ENCODE peak calls at places on chromosomes 5 and 9, in four cellular contexts. S, T, M and C are unnamed samples.

GRCh38 chr9:72428329-72428728 is 63.3 kb upstream of the ZFAND5 start:
- DNase-seq in T (no peak), M (no peak), S (no peak), C (no peak)

GRCh38 chr5:170070556-170071412 is 34.9 kb upstream of the FOXI1 start:
- DNase-seq in S (no peak), M (no peak), T (peak; percentile 80), C (peak; percentile 83)

GRCh38 chr9:127739614-127740322 is 4.7 kb upstream of the TOR2A start:
- DNase-seq in T (no peak), S (no peak), M (no peak), C (no peak)

GRCh38 chr5:168656633-168657032 is 77.5 kb upstream of the PANK3 start:
- DNase-seq in S (no peak), M (no peak), T (no peak), C (no peak)

GRCh38 chr9:89872426-89872912 is 267.7 kb downstream of the GADD45G start:
- DNase-seq in T (no peak), M (no peak), S (no peak), C (no peak)

GRCh38 chr5:140965905-140966292 is 377 bp upstream of the PCDHAC2 start:
- DNase-seq in T (no peak), M (no peak), S (no peak), C (no peak)

GRCh38 chr9:114450833-114451706 is 54.2 kb downstream of the WHRN start:
- DNase-seq in S (peak; percentile 11), T (no peak), M (no peak), C (no peak)

GRCh38 chr9:89359018-89359417 is 40.7 kb downstream of the SECISBP2 start:
- DNase-seq in T (no peak), M (no peak), S (no peak), C (no peak)

GRCh38 chr5:180173198-180173544 is 35.8 kb downstream of the RASGEF1C start:
- DNase-seq in T (no peak), M (no peak), S (no peak), C (no peak)

GRCh38 chr9:4553951-4554381 is 63.7 kb downstream of the SLC1A1 start:
- DNase-seq in T (no peak), S (no peak), M (no peak), C (no peak)

GRCh38 chr5:120926471-120926870 is 462.4 kb downstream of the PRR16 start:
- DNase-seq in M (no peak), T (no peak), S (no peak), C (no peak)

GRCh38 chr9:137078701-137079400 is 1.5 kb downstream of the UAP1L1 start:
- DNase-seq in S (no peak), M (no peak), T (no peak), C (peak; percentile 58)

GRCh38 chr5:157484768-157485167 is 24.8 kb downstream of the NIPAL4 start:
- DNase-seq in S (no peak), M (peak; percentile 38), T (no peak), C (no peak)

GRCh38 chr5:141484499-141485304 is at the start of gene PCDHGC4:
- DNase-seq in S (no peak), M (no peak), T (no peak), C (peak; percentile 84)

GRCh38 chr9:89941875-89942274 is 337.1 kb downstream of the GADD45G start:
- DNase-seq in S (no peak), T (no peak), M (no peak), C (no peak)

GRCh38 chr9:115263731-115264130 is 145.8 kb upstream of the TNC start:
- DNase-seq in T (no peak), M (no peak), S (no peak), C (no peak)

GRCh38 chr5:139403418-139403786 is 487 bp downstream of the SPATA24 start:
- DNase-seq in T (no peak), S (no peak), M (no peak), C (no peak)

GRCh38 chr5:168969341-168969863 is 331.5 kb downstream of the SLIT3 start:
- DNase-seq in S (no peak), T (no peak), M (no peak), C (no peak)

GRCh38 chr5:11322133-11322532 is 561.1 kb upstream of the DAP start:
- DNase-seq in M (no peak), T (no peak), S (no peak), C (no peak)

GRCh38 chr5:14131855-14132503 is 11.2 kb upstream of the TRIO start:
- DNase-seq in S (no peak), M (peak; percentile 28), T (no peak), C (no peak)

GRCh38 chr9:104817437-104817836 is 53.5 kb downstream of the NIPSNAP3B start:
- DNase-seq in M (no peak), S (no peak), T (no peak), C (no peak)

GRCh38 chr5:115337882-115338281 is 41.4 kb upstream of the CCDC112 start:
- DNase-seq in T (no peak), S (no peak), M (peak; percentile 30), C (no peak)

DNA sequence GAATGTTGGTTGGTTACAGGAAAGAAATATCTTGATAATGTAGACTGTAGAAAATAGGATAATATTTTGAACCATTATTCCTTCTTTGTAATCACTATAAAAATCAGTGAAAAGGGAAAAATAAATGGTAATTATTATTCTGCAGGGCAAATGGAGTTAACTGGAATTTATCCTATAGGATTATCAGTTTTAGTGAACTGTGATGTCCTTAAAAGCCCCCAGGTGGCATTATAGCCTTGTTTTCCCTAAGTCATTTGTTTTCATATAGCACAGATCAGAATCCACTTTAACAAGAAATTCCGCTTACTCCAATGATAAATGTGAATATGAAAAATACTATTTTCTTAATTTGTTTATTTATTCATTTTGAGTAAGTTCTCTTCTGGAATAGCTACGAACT is 26.2 kb upstream of the WDR41 start:
- DNase-seq in T (no peak), S (no peak), M (peak; percentile 18), C (no peak)
- TF ChIP-seq ETV6 in T (no peak), S (no peak), M (no peak), C (no peak)

GRCh38 chr5:72951850-72952468 is 3.9 kb upstream of the FCHO2 start:
- DNase-seq in T (no peak), S (no peak), M (no peak), C (no peak)

GRCh38 chr5:72943307-72943706 is 12.5 kb upstream of the FCHO2 start:
- DNase-seq in S (no peak), M (no peak), T (no peak), C (no peak)

GRCh38 chr5:72949481-72949880 is 6.4 kb upstream of the FCHO2 start:
- DNase-seq in S (no peak), T (no peak), M (no peak), C (no peak)

DNA sequence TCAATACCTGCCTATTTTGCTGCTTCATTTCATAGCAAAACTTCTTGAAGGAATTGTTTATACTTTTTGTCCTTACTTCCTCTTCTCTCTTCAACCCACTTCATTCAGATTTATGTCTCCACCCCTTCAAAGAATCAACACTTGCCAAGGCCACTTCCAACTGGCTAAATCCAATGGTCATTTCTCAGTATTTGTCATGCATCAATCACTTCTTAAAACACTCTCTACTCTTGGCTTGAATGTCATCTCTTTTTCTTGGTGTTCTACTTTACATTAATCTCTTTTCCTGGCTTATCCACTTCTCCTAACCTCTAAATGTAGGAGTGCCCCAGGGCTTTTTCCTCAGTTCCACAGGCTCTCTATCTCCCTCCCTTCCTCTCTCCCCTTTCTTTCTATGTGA is 8.3 kb upstream of the FCHO2 start:
- DNase-seq in M (no peak), S (no peak), T (no peak), C (no peak)
- TF ChIP-seq ETV6 in M (no peak), S (no peak), T (no peak), C (no peak)

GRCh38 chr5:172498431-172499129 is 44.3 kb upstream of the SH3PXD2B start:
- DNase-seq in S (no peak), M (no peak), T (no peak), C (no peak)
- TF ChIP-seq ETV6 in S (no peak), M (no peak), T (no peak), C (no peak)

GRCh38 chr5:62130107-62130506 is 175.9 kb upstream of the KIF2A start:
- DNase-seq in M (no peak), S (no peak), T (no peak), C (no peak)

GRCh38 chr5:62132279-62132678 is 173.7 kb upstream of the KIF2A start:
- DNase-seq in M (no peak), S (no peak), T (no peak), C (no peak)

GRCh38 chr5:62126090-62126489 is 179.9 kb upstream of the KIF2A start:
- DNase-seq in T (no peak), S (no peak), M (no peak), C (no peak)

GRCh38 chr5:62124266-62124665 is 181.7 kb upstream of the KIF2A start:
- DNase-seq in T (no peak), S (no peak), M (no peak), C (peak; percentile 25)

GRCh38 chr5:62127098-62127736 is 178.8 kb upstream of the KIF2A start:
- DNase-seq in M (no peak), T (no peak), S (no peak), C (no peak)
- TF ChIP-seq ETV6 in M (no peak), T (no peak), S (no peak), C (no peak)

DNA sequence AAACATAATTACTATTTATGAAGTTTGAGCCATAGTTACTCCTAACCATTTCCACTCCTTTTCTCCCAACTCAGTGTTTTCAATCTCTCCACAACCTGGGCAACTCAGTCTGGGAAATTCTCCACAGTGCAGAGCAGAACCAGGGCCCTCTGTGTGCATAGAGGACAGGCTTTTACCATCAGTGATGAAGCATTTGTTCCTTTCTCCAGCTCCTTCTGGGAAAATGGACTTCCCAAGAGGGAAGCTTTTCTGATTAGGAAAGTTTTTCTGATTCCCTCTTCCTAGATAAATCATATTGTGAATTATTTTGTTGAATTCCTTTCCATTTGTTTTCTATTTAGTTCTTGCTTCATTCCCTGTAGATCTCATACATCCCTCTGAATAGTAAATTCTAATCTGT is 132.3 kb upstream of the MPDZ start:
- DNase-seq in M (no peak), S (no peak), T (no peak), C (no peak)
- TF ChIP-seq ETV6 in M (no peak), S (no peak), T (no peak), C (no peak)

DNA sequence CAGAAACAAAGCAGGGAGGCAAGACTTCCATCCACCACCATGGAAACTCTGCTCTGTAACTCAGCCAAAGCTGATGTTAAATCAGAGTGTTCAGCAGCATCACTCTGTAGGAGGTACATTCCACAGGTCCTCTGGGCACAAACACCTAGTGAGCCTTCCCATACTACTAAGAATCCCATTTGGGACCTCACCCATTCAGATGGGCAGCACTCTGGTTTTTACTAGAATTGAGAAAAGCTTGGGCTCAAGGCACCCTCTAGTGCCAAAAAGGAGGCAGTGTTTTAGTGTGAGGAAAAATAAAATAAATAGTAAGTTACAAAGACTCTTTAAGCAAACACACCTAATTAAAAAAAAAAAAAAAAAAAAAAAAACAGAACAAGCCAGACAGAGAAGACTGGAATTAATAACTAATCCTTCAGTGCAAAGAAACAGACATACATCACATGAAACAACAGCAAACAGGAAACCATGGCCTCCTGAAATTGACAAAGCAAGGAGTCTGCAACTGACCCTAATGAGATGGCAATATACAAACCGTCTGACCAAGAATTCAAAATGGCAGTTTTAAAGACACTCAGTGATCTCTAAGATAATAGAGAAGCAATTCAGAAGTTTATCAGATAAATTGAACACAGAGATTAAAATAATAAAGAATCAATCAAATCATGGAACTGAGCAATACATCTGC is 159.5 kb downstream of the GNA14 start:
- DNase-seq in S (no peak), M (no peak), T (no peak), C (peak; percentile 18)
- TF ChIP-seq ETV6 in S (no peak), M (no peak), T (no peak), C (no peak)

GRCh38 chr5:123460296-123460729 is 37.1 kb upstream of the CEP120 start:
- DNase-seq in M (no peak), T (peak; percentile 20), S (no peak), C (no peak)
- TF ChIP-seq ETV6 in M (no peak), T (no peak), S (no peak), C (no peak)